ENCODE peak calls at places on chromosomes 5 and 9, in five cellular contexts. L, Y, V, B and J are unnamed samples.

GRCh38 chr5:126377444-126377843 is 45.8 kb upstream of the GRAMD2B start:
- DNase-seq in L (no peak), V (no peak), B (no peak), Y (no peak), J (peak)

GRCh38 chr5:56012281-56012963 is 17.7 kb upstream of the IL6ST start:
- DNase-seq in B (no peak), L (no peak), Y (peak), V (peak), J (no peak)

GRCh38 chr9:27181381-27181780 is 72.4 kb downstream of the TEK start:
- DNase-seq in V (peak), Y (peak), L (no peak), B (peak), J (peak)

GRCh38 chr5:172830876-172831662 is 3.0 kb upstream of the ERGIC1 start:
- DNase-seq in L (no peak), B (peak), Y (peak), V (peak), J (no peak)

GRCh38 chr5:170711300-170711699 is 72.2 kb upstream of the GABRP start:
- DNase-seq in L (no peak), B (no peak), Y (no peak), V (no peak), J (no peak)

GRCh38 chr9:10135553-10135952 is 477.2 kb downstream of the PTPRD start:
- DNase-seq in V (no peak), B (no peak), L (no peak), Y (no peak), J (no peak)

GRCh38 chr5:150999704-151000452 is 20.5 kb upstream of the GPX3 start:
- DNase-seq in Y (no peak), L (peak), B (peak), V (peak), J (peak)

GRCh38 chr5:103262422-103262871 is 3.9 kb downstream of the MACIR start:
- DNase-seq in B (peak), V (no peak), Y (peak), L (no peak), J (peak)

GRCh38 chr9:4494806-4495205 is 4.5 kb downstream of the SLC1A1 start:
- DNase-seq in V (no peak), Y (no peak), B (no peak), L (no peak), J (no peak)

GRCh38 chr5:97550164-97550563 is 367.1 kb upstream of the RIOK2 start:
- DNase-seq in Y (peak), B (peak), L (no peak), V (peak), J (peak)

DNA sequence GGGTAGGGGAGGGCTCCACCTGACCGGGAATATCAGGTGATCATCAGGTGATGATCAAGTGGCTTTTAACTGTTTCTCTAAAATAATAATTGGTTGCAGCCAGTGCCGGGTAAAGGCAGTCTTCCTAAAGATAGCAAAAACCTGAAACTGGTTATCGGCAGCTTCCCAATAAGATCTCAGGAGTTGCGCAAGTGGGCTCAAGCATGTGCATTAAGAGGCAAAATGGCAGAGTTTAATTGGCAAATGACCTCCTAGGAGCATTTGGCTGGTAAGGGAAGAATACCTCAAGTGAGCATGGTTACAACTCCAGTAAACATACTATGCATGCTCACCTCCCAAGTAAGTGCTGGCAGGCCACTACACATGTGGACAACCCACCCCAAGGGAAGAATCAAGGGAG is 4.2 kb downstream of the C1QTNF3 start:
- DNase-seq in L (no peak), V (no peak), Y (no peak), B (no peak), J (no peak)
- H3K9ac ChIP-seq in L (no peak), V (no peak), Y (no peak), B (no peak), J (no peak)

GRCh38 chr5:179879690-179880010 is 21.0 kb upstream of the MRNIP start:
- DNase-seq in V (no peak), L (no peak), B (no peak), Y (no peak), J (no peak)

GRCh38 chr5:179878222-179879002 is 19.8 kb upstream of the MRNIP start:
- DNase-seq in Y (no peak), B (no peak), L (no peak), V (no peak), J (no peak)

GRCh38 chr5:179879003-179879689 is 20.5 kb upstream of the MRNIP start:
- DNase-seq in V (no peak), Y (no peak), B (no peak), L (no peak), J (no peak)

GRCh38 chr5:179880848-179881590 is 22.4 kb upstream of the MRNIP start:
- DNase-seq in V (no peak), B (no peak), L (no peak), Y (no peak), J (no peak)

DNA sequence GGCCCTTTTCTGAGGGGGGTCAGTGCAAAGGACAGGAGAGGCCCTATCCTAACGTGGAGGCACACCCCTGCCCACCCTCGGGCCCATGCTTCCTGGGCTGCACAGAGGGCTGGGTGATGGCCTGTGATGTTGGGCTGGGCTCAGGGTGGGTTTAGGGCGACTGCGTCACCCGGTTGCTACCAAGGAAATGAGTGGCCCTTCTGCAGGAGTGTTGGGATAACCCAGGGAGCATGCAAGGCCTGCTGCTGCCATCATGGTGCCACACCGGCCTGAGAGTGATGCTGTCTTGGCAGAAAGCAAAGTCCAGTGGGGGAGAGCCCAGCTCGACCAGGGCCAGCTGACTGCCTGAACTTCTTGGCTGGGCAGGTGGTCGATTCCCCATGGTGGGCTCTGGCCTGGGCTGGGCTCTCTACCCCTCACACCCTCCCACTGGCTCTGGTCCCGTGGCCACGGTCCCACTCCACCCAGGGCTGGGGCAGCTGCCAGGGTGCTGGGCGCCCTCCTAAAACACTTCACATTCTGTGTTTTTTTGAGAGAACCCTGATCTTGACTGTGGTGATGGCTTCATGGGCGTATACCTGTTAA is 21.5 kb upstream of the MRNIP start:
- DNase-seq in L (no peak), Y (no peak), B (no peak), V (no peak), J (no peak)
- H3K9ac ChIP-seq in L (no peak), Y (no peak), B (no peak), V (no peak), J (no peak)

DNA sequence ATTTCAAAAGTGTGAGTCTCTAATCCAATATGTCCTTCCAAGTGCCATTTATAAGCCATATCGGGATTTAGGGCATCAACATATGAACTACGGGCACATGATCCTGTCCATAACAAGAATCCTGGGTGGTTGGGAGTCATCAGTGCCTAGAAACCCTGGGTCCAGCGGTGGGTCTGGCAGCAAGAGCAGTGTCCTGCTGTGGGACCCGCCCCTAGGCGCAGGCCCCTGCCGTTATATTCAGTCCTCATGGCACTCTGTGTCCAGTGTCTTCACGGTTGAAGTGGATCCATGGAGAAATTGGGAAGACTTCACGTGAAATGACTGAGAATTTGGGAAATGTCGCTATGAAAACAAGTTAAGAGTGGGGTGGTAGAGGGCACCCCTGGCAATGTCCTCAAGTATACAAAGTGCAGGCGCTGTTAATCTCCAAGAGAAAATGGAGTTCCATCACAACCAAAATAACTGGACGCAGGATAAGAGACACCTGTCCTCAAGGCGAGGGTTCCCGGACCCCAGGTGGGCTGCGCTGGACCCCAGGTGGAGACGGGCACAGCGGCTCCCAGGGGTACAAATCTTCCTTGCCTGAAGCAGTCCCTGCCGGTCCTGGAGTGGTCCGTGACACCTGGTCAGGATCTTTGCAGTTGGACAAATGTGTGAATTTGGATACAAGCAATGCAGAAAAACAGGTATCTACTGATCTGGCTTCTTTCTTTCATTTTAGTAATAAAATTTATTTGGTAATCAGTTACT is 42.9 kb downstream of the NXNL2 start:
- DNase-seq in Y (no peak), L (no peak), B (no peak), V (peak), J (no peak)
- H3K9ac ChIP-seq in Y (no peak), L (no peak), B (no peak), V (no peak), J (peak)

DNA sequence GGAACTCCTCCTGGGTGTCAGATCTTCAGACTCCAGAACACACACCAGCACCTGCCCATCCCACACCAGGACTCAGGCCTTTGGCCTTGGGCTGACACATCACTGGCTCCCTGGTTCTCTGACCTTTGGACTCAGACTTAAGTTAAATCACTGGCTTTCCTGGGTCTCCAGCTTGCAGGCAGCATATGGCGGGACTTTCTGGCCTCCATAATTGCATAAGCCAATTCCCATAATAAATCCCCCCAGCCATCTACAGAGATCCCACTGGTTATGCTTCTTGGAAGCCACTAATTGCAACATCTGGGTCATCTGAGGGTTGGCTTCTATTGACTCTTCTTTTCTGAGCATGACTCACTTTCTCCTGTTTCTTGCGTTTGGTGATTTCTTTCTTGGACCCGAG is 80.3 kb upstream of the SARDH start:
- DNase-seq in Y (no peak), L (no peak), B (peak), V (no peak), J (no peak)
- H3K9ac ChIP-seq in Y (no peak), L (no peak), B (no peak), V (no peak), J (no peak)

GRCh38 chr5:6419340-6419852 is 29.3 kb upstream of the UBE2QL1 start:
- DNase-seq in L (no peak), Y (peak), V (no peak), B (no peak), J (no peak)
- H3K9ac ChIP-seq in L (no peak), Y (peak), V (no peak), B (no peak), J (no peak)

DNA sequence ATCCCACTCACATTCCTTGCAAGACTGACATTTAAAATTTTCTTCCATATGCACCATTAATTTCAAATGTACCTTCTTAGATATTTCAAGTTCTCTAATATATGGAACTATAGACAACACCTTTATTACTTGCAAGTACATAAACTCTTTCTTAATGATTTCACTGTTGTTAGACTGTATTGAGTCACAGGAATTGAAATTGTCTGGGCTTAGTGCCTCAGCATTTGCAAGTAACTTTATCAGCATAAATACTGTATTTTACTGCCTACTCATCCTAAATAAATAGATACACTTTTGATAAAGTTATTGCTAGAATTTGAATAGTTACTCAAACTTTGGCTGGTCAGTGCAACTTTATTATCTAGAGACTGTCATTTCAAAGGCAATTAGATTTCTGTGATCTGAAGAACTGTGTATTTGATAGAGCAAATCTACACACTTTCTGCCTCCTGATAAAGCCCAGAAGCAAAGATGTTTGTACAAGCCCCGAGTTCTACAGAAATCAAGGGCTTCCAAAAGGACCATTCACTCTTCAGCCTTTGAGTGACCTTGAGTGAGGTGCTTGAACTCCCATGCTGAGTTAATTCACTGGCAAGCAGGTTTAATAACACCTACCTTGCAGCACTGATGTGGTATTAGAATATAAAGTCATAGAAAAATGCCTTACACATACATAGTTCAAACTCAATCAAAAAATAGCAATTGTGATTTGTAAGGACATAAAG is 91.6 kb downstream of the COX7C start:
- DNase-seq in B (no peak), V (no peak), L (no peak), Y (peak), J (no peak)
- H3K9ac ChIP-seq in B (no peak), V (no peak), L (no peak), Y (no peak), J (no peak)

GRCh38 chr9:12934515-12935301 is 159.9 kb downstream of the LURAP1L start:
- DNase-seq in L (no peak), Y (no peak), B (no peak), V (peak), J (peak)
- H3K9ac ChIP-seq in L (no peak), Y (no peak), B (no peak), V (no peak), J (no peak)

GRCh38 chr5:2749514-2750025 is 1.9 kb downstream of the IRX2 start:
- DNase-seq in Y (no peak), V (peak), L (no peak), B (no peak), J (no peak)
- H3K9ac ChIP-seq in Y (no peak), V (peak), L (no peak), B (no peak), J (peak)

GRCh38 chr9:133119039-133119438 is 2.0 kb downstream of the RALGDS start:
- DNase-seq in V (no peak), L (no peak), B (no peak), Y (no peak), J (no peak)
- H3K9ac ChIP-seq in V (no peak), L (no peak), B (no peak), Y (no peak), J (peak)

GRCh38 chr5:113686599-113686998 is 173.1 kb downstream of the YTHDC2 start:
- DNase-seq in L (no peak), Y (no peak), V (no peak), B (no peak), J (no peak)

GRCh38 chr5:113682497-113683136 is 169.1 kb downstream of the YTHDC2 start:
- DNase-seq in L (peak), V (no peak), B (peak), Y (peak), J (no peak)

GRCh38 chr5:113680534-113680933 is 167.0 kb downstream of the YTHDC2 start:
- DNase-seq in V (no peak), B (no peak), Y (no peak), L (no peak), J (no peak)

GRCh38 chr5:113678924-113679575 is 165.6 kb downstream of the YTHDC2 start:
- DNase-seq in Y (peak), L (peak), V (peak), B (peak), J (peak)

DNA sequence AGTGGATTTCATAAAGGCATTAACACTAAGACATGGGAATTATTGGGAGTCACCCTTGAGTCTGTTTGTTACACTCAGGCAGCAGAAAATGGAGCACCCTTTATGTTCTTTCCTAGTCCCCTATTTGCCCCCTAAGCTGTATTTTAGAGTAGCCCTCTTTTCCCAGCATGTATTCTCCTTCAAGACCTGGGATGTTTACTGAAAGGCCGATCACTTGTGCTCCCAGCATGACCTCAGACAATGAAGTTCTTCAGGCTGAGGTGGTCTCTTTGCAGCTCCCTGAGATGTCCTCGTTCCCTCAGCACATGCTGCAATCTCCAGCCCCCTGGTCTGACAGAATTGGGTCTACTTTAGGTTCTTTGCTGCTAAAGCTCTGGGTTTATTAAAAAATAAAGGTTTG is 169.7 kb downstream of the YTHDC2 start:
- DNase-seq in L (no peak), V (no peak), Y (no peak), B (no peak), J (no peak)
- H3K9ac ChIP-seq in L (no peak), V (no peak), Y (no peak), B (no peak), J (no peak)